ENCODE peak calls at places on chromosome 14, in five cellular contexts. K, M, Y, G and C are unnamed samples.

GRCh38 chr14:60355768-60356167 is 106.7 kb downstream of the PPM1A start:
- DNase-seq in M (no peak), G (no peak), K (no peak), Y (no peak), C (no peak)

GRCh38 chr14:98993818-98994217 is 278.2 kb downstream of the BCL11B start:
- DNase-seq in Y (no peak), G (no peak), K (no peak), M (no peak), C (no peak)

GRCh38 chr14:74333909-74334308 is 14.4 kb upstream of the VRTN start:
- DNase-seq in Y (no peak), K (peak; percentile 40), G (no peak), M (peak; percentile 36), C (peak; percentile 70)

GRCh38 chr14:99264691-99265090 is 7.3 kb downstream of the BCL11B start:
- DNase-seq in Y (no peak), K (no peak), M (no peak), G (no peak), C (no peak)

GRCh38 chr14:37585971-37586759 is 8.9 kb downstream of the FOXA1 start:
- DNase-seq in M (no peak), G (no peak), Y (no peak), K (no peak), C (no peak)

GRCh38 chr14:67882973-67883372 is 63.4 kb downstream of the RAD51B start:
- DNase-seq in G (no peak), M (no peak), Y (no peak), K (no peak), C (no peak)

GRCh38 chr14:22837750-22838538 is 1.6 kb downstream of the MMP14 start:
- DNase-seq in K (no peak), M (no peak), G (peak; percentile 80), Y (no peak), C (no peak)

GRCh38 chr14:64337901-64338615 is 43.9 kb upstream of the ESR2 start:
- DNase-seq in M (peak; percentile 14), G (peak; percentile 70), Y (peak; percentile 57), K (peak; percentile 71), C (no peak)

GRCh38 chr14:60734465-60735242 is at the start of gene MNAT1:
- DNase-seq in K (peak; percentile 80), Y (peak; percentile 89), M (peak; percentile 71), G (peak; percentile 80), C (peak; percentile 50)

GRCh38 chr14:52020866-52021717 is 31.7 kb downstream of the RTRAF start:
- DNase-seq in Y (no peak), K (no peak), G (no peak), M (no peak), C (no peak)

GRCh38 chr14:69719501-69719951 is 47.4 kb upstream of the SRSF5 start:
- DNase-seq in G (no peak), K (peak; percentile 10), Y (no peak), M (peak; percentile 97), C (peak; percentile 85)

GRCh38 chr14:74347096-74347794 is 1.0 kb upstream of the VRTN start:
- DNase-seq in Y (no peak), M (no peak), K (no peak), G (no peak), C (no peak)